ENCODE peak calls at places on chromosomes 12 and 14, in seven cellular contexts. K is Daoy; W is skeletal muscle cell; H is lower leg skin; Y is NCI-H524 treated with DMSO at 0.1 percent for 48 hours; J is stimulated activated CD4-positive, alpha-beta T cell treated with anti-CD3 and anti-CD28 coated beads, Interleukin-2, amount 100 ng/mL, for 48 hours; C is neural progenitor cell. D is an unnamed sample.

GRCh38 chr14:52461721-52462120 is 90.6 kb downstream of the TXNDC16 start:
- DNase-seq in K (no peak), W (no peak), H (no peak), Y (no peak), J (no peak), C (no peak), D (no peak)

GRCh38 chr12:106317406-106318082 is 15.0 kb downstream of the TCP11L2 start:
- DNase-seq in K (no peak), W (no peak), H (no peak), Y (no peak), J (no peak), C (no peak), D (no peak)

GRCh38 chr12:87952850-87953249 is 76.4 kb downstream of the C12orf50 start:
- DNase-seq in K (no peak), W (no peak), H (no peak), Y (no peak), J (no peak), C (peak), D (no peak)

GRCh38 chr12:131432532-131433260 is 278.2 kb upstream of the SFSWAP start:
- DNase-seq in K (no peak), W (no peak), H (no peak), Y (no peak), J (no peak), C (peak), D (no peak)

GRCh38 chr14:74140374-74140850 is 55.7 kb downstream of the LIN52 start:
- DNase-seq in K (peak), W (peak), H (peak), Y (peak), J (no peak), C (peak), D (peak)

GRCh38 chr12:31023271-31023724 is 50.4 kb upstream of the DDX11 start:
- DNase-seq in K (no peak), W (no peak), H (no peak), Y (no peak), J (no peak), C (no peak), D (no peak)

GRCh38 chr12:74547249-74547648 is 9.6 kb downstream of the ATXN7L3B start:
- DNase-seq in K (no peak), W (no peak), H (no peak), Y (no peak), J (no peak), C (no peak), D (no peak)

GRCh38 chr14:70789361-70789760 is 20.0 kb downstream of the MAP3K9 start:
- DNase-seq in K (peak), W (peak), H (no peak), Y (peak), J (no peak), C (no peak), D (peak)

GRCh38 chr12:108305520-108305919 is 33.6 kb downstream of the CMKLR1 start:
- DNase-seq in K (peak), W (peak), H (peak), Y (no peak), J (no peak), C (no peak), D (peak)

GRCh38 chr12:24487606-24488005 is 461.3 kb downstream of the BCAT1 start:
- DNase-seq in K (no peak), W (no peak), H (no peak), Y (no peak), J (no peak), C (no peak), D (no peak)

GRCh38 chr12:26817183-26817591 is 15.8 kb downstream of the ITPR2 start:
- DNase-seq in K (no peak), W (no peak), H (no peak), Y (no peak), J (no peak), C (no peak), D (no peak)

GRCh38 chr14:54486685-54487084 is 2.1 kb downstream of the GMFB start:
- DNase-seq in K (no peak), W (no peak), H (no peak), Y (no peak), J (no peak), C (no peak), D (no peak)

GRCh38 chr14:68611611-68612010 is 181.3 kb downstream of the ZFP36L1 start:
- DNase-seq in K (no peak), W (no peak), H (no peak), Y (no peak), J (no peak), C (no peak), D (no peak)

GRCh38 chr12:103805961-103806360 is 35.1 kb downstream of the NT5DC3 start:
- DNase-seq in K (no peak), W (no peak), H (no peak), Y (no peak), J (no peak), C (no peak), D (no peak)

GRCh38 chr14:37194698-37195097 is 3.0 kb upstream of the MIPOL1 start:
- DNase-seq in K (peak), W (no peak), H (no peak), Y (no peak), J (no peak), C (no peak), D (no peak)

GRCh38 chr14:103209054-103209453 is 85.8 kb downstream of the TNFAIP2 start:
- DNase-seq in K (no peak), W (no peak), H (no peak), Y (no peak), J (no peak), C (no peak), D (no peak)

GRCh38 chr14:65210118-65210826 is 108.0 kb upstream of the MAX start:
- DNase-seq in K (peak), W (no peak), H (no peak), Y (no peak), J (no peak), C (no peak), D (no peak)